ENCODE peak calls at places on chromosome 1, in nine cellular contexts. U, S, P, K, E, Z, V, T and L are unnamed samples.

GRCh38 chr1:102047724-102048123 is 51.0 kb upstream of the OLFM3 start:
- DNase-seq in U (no peak), S (no peak), P (no peak), K (no peak), E (no peak), Z (no peak), V (no peak), T (no peak), L (no peak)

GRCh38 chr1:206814716-206815341 is 42.5 kb upstream of the IL10 start:
- DNase-seq in U (no peak), S (no peak), P (no peak), K (no peak), E (no peak), Z (peak; percentile 72), V (no peak), T (no peak), L (peak; percentile 79)

GRCh38 chr1:46643368-46643775 is 24.8 kb downstream of the ATPAF1 start:
- DNase-seq in U (no peak), S (no peak), P (no peak), K (peak; percentile 70), E (no peak), Z (peak; percentile 92), V (peak; percentile 98), T (no peak), L (peak; percentile 89)

GRCh38 chr1:54474500-54475235 is 68.5 kb upstream of the SSBP3 start:
- DNase-seq in U (no peak), S (no peak), P (peak; percentile 80), K (no peak), E (peak; percentile 73), Z (no peak), V (no peak), T (no peak), L (no peak)

GRCh38 chr1:31703431-31704260 is at the start of gene COL16A1:
- DNase-seq in U (no peak), S (peak; percentile 54), P (peak; percentile 81), K (no peak), E (peak; percentile 71), Z (peak; percentile 75), V (no peak), T (no peak), L (peak; percentile 52)

GRCh38 chr1:231638647-231639046 is 12.1 kb downstream of the DISC1 start:
- DNase-seq in U (no peak), S (no peak), P (no peak), K (no peak), E (no peak), Z (peak; percentile 43), V (peak; percentile 20), T (no peak), L (no peak)

GRCh38 chr1:202952818-202953217 is 5.3 kb downstream of the ADIPOR1 start:
- DNase-seq in U (no peak), S (no peak), P (no peak), K (no peak), E (no peak), Z (peak; percentile 58), V (peak; percentile 80), T (no peak), L (peak; percentile 53)

GRCh38 chr1:110292327-110292741 is 46.8 kb upstream of the RBM15 start:
- DNase-seq in U (no peak), S (no peak), P (no peak), K (peak; percentile 18), E (no peak), Z (peak; percentile 25), V (peak; percentile 75), T (no peak), L (peak; percentile 50)

GRCh38 chr1:233613252-233614172 is at the start of gene KCNK1:
- DNase-seq in U (peak; percentile 41), S (peak; percentile 88), P (peak; percentile 91), K (peak; percentile 80), E (peak; percentile 91), Z (peak; percentile 94), V (peak; percentile 96), T (peak; percentile 54), L (peak; percentile 65)

GRCh38 chr1:37930246-37931142 is 16.4 kb downstream of the INPP5B start:
- DNase-seq in U (no peak), S (no peak), P (no peak), K (no peak), E (no peak), Z (peak; percentile 12), V (peak; percentile 22), T (no peak), L (peak; percentile 13)

GRCh38 chr1:35030338-35031102 is 1.2 kb downstream of the ZMYM6 start:
- DNase-seq in U (no peak), S (no peak), P (no peak), K (no peak), E (no peak), Z (no peak), V (no peak), T (no peak), L (no peak)

GRCh38 chr1:24383381-24383940 is 30.1 kb downstream of the STPG1 start:
- DNase-seq in U (no peak), S (no peak), P (no peak), K (no peak), E (no peak), Z (no peak), V (no peak), T (no peak), L (no peak)

GRCh38 chr1:232445361-232446106 is 184.4 kb downstream of the SIPA1L2 start:
- DNase-seq in U (no peak), S (no peak), P (no peak), K (no peak), E (no peak), Z (no peak), V (no peak), T (no peak), L (peak; percentile 22)

GRCh38 chr1:201019321-201019977 is 4.1 kb downstream of the KIF21B start:
- DNase-seq in U (no peak), S (peak; percentile 55), P (no peak), K (peak; percentile 84), E (no peak), Z (peak; percentile 42), V (peak; percentile 73), T (no peak), L (no peak)

GRCh38 chr1:212607206-212607923 is 1.2 kb upstream of the ATF3 start:
- DNase-seq in U (no peak), S (no peak), P (peak; percentile 52), K (no peak), E (no peak), Z (no peak), V (peak; percentile 43), T (no peak), L (no peak)

DNA sequence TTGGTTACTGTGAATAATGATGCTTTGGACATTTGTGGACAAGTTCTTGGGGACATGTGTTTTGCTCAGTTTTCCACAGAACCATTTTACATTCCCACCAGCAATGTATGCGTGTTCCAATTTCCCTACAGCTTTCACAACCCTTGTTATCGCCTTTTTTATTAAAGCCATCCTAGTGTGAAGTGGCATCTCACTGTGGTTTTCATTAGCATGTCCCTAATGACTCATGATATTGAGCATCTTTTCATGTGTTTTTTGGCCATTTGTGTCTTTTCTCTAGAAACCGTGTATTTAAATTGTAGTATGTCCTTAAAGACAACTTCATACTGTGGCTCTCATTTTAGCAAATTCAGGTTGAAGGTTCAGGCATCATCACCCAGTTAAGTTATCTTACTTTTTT is 132.1 kb downstream of the TGFBR3 start:
- DNase-seq in U (no peak), S (no peak), P (no peak), K (no peak), E (no peak), Z (peak; percentile 11), V (no peak), T (no peak), L (no peak)
- H3K4me1 ChIP-seq in U (no peaks in the 10 kb centered on the region), S (no peaks in the 10 kb centered on the region), P (no peaks in the 10 kb centered on the region), K (no peaks in the 10 kb centered on the region), E (no peaks in the 10 kb centered on the region), Z (peaks cover 28% of the 10 kb centered on the region), V (no peaks in the 10 kb centered on the region), T (no peaks in the 10 kb centered on the region), L (peaks cover 7% of the 10 kb centered on the region)

GRCh38 chr1:64092851-64093371 is 110.5 kb upstream of the UBE2U start:
- DNase-seq in U (no peak), S (no peak), P (no peak), K (no peak), E (no peak), Z (no peak), V (no peak), T (no peak), L (no peak)

GRCh38 chr1:64084451-64084850 is 119.0 kb upstream of the UBE2U start:
- DNase-seq in U (no peak), S (no peak), P (no peak), K (no peak), E (no peak), Z (no peak), V (no peak), T (no peak), L (no peak)

GRCh38 chr1:64090436-64090835 is 113.0 kb upstream of the UBE2U start:
- DNase-seq in U (no peak), S (no peak), P (no peak), K (no peak), E (no peak), Z (no peak), V (no peak), T (no peak), L (no peak)

GRCh38 chr1:64082459-64082858 is 121.0 kb upstream of the UBE2U start:
- DNase-seq in U (peak; percentile 10), S (peak; percentile 75), P (no peak), K (peak; percentile 10), E (no peak), Z (peak; percentile 68), V (no peak), T (no peak), L (peak; percentile 61)

DNA sequence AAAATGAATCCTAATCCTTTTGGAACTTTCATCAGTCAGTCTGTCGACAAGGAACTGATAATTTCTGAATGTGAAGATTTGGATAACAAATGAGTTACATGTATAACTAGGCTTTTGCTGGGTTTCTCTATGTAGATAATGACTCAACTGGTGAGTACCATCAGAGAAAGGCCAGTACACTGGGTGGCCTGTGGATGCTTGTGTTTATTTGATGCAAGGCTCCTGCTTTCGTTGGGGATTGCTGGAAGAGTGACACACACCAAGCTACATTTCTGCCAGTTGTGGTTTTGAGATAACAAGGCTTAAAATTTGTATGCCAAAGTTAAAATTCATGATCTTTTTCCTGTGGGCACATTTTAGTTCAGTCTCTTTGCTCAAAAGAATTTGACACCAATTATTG is 115.7 kb upstream of the UBE2U start:
- DNase-seq in U (no peak), S (no peak), P (no peak), K (no peak), E (no peak), Z (peak; percentile 86), V (peak; percentile 77), T (no peak), L (peak; percentile 84)
- H3K4me2 ChIP-seq in U (no peak overlapping the region), S (no peak overlapping the region), P (no peak overlapping the region), K (no peak overlapping the region), E (no peak overlapping the region), Z (no peak overlapping the region), V (peak overlapping the region; percentile 34), T (no peak overlapping the region), L (no peak overlapping the region)

GRCh38 chr1:180923024-180923841 is 10.5 kb downstream of the KIAA1614 start:
- DNase-seq in U (peak; percentile 91), S (peak; percentile 99), P (peak; percentile 98), K (no peak), E (peak; percentile 96), Z (peak; percentile 45), V (no peak), T (peak; percentile 89), L (peak; percentile 12)
- H3K4me1 ChIP-seq in U (peaks cover 29% of the 10 kb centered on the region), S (peaks cover 29% of the 10 kb centered on the region), P (peaks cover 45% of the 10 kb centered on the region), K (no peaks in the 10 kb centered on the region), E (peaks cover 27% of the 10 kb centered on the region), Z (peaks cover 2% of the 10 kb centered on the region), V (no peaks in the 10 kb centered on the region), T (peaks cover 57% of the 10 kb centered on the region), L (peaks cover 14% of the 10 kb centered on the region)

DNA sequence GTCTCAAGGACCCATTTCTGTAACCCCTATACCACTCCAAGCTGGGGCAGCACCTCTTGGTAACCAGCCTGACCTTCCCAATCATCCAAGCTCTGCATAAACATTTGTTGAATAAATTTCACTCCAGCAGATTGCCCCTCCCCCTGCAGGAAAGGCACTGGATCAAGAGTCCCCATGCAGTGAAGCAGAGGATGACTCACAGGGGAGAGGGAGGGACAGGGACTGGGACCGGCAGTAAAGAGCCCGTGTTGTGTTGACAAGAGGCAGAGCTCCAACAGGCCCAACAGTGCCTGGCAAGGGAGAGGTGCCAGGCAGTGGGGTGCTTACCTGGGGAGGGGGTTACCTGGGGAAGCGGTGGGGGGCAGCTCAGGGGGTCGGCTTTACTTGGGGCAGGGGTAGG is 32.3 kb downstream of the SLC9A1 start:
- DNase-seq in U (no peak), S (peak; percentile 88), P (peak; percentile 34), K (peak; percentile 61), E (no peak), Z (peak; percentile 69), V (peak; percentile 90), T (no peak), L (peak; percentile 73)
- H3K4me2 ChIP-seq in U (no peak overlapping the region), S (no peak overlapping the region), P (no peak overlapping the region), K (peak overlapping the region; percentile 61), E (no peak overlapping the region), Z (no peak overlapping the region), V (peak overlapping the region; percentile 61), T (no peak overlapping the region), L (peak overlapping the region; percentile 2)